ENCODE peak calls at places on chromosomes 13 and 19, in six cellular contexts. K is HCT116, G is HepG2, R is SK-N-SH, V is GM12878, L is Panc1. C is an unnamed sample.

GRCh38 chr19:5253403-5254110 is 87.1 kb downstream of the PTPRS start:
- DNase-seq in K (no peak), G (peak), R (no peak), V (no peak), L (no peak), C (no peak)

GRCh38 chr13:52737900-52738299 is 1.7 kb downstream of the CNMD start:
- DNase-seq in K (no peak), G (no peak), R (peak), V (no peak), L (no peak), C (no peak)

GRCh38 chr19:5339470-5339949 is 1.1 kb downstream of the PTPRS start:
- DNase-seq in K (no peak), G (no peak), R (peak), V (no peak), L (no peak), C (no peak)

GRCh38 chr13:101289764-101290163 is 126.5 kb downstream of the NALCN start:
- DNase-seq in K (no peak), G (no peak), R (peak), V (no peak), L (no peak), C (peak)

GRCh38 chr19:8526345-8527062 is 12.5 kb upstream of the ZNF414 start:
- DNase-seq in K (peak), G (peak), R (peak), V (no peak), L (no peak), C (peak)

GRCh38 chr13:47598340-47598911 is 402.6 kb downstream of the SUCLA2 start:
- DNase-seq in K (no peak), G (no peak), R (peak), V (no peak), L (no peak), C (no peak)

GRCh38 chr19:41541990-41542584 is 33.9 kb upstream of the CEACAM21 start:
- DNase-seq in K (peak), G (peak), R (peak), V (no peak), L (no peak), C (no peak)

GRCh38 chr19:41892173-41892902 is 9.4 kb downstream of the ARHGEF1 start:
- DNase-seq in K (no peak), G (no peak), R (no peak), V (no peak), L (no peak), C (no peak)

GRCh38 chr13:113144255-113144629 is 14.2 kb upstream of the PROZ start:
- DNase-seq in K (no peak), G (no peak), R (no peak), V (no peak), L (no peak), C (no peak)

GRCh38 chr13:109344552-109345157 is 441.7 kb downstream of the IRS2 start:
- DNase-seq in K (no peak), G (peak), R (peak), V (no peak), L (no peak), C (no peak)

DNA sequence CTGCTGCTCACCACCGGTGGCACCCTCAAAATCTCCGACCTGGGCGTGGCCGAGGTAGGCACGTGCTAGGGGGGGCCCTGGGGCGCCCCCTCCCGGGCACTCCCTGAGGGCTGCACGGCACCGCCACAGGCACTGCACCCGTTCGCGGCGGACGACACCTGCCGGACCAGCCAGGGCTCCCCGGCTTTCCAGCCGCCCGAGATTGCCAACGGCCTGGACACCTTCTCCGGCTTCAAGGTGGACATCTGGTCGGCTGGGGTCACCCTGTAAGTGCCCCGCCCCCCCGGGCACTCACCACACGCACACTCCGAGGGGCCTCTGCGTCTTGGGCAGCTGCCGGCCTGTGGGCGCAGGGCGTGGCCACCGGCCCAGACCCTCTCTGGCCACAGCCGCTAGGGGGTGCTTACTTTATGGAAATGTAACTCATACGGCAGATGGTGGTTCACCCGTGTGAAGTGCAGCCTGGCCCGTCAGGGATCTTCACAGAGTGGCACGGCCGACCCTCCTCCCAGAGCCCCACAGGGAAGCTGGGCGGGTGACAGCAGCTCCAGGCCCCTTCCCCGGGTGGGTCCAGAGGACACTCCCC is 15.0 kb downstream of the STK11 start:
- DNase-seq in K (no peak), G (no peak), R (peak), V (no peak), L (no peak), C (peak)
- TF ChIP-seq SIN3A in K (no peak), G (no peak), R (no peak), V (no peak), L (no peak), C (no peak)

GRCh38 chr19:48489608-48490216 is 20.5 kb downstream of the CYTH2 start:
- DNase-seq in K (peak), G (peak), R (peak), V (no peak), L (no peak), C (peak)

GRCh38 chr19:48492925-48493717 is 18.5 kb downstream of the LMTK3 start:
- DNase-seq in K (peak), G (peak), R (peak), V (peak), L (peak), C (peak)

GRCh38 chr19:48493718-48494515 is 17.7 kb downstream of the LMTK3 start:
- DNase-seq in K (no peak), G (no peak), R (no peak), V (no peak), L (no peak), C (no peak)

GRCh38 chr19:48491793-48492123 is 19.9 kb downstream of the LMTK3 start:
- DNase-seq in K (no peak), G (no peak), R (no peak), V (no peak), L (no peak), C (no peak)

DNA sequence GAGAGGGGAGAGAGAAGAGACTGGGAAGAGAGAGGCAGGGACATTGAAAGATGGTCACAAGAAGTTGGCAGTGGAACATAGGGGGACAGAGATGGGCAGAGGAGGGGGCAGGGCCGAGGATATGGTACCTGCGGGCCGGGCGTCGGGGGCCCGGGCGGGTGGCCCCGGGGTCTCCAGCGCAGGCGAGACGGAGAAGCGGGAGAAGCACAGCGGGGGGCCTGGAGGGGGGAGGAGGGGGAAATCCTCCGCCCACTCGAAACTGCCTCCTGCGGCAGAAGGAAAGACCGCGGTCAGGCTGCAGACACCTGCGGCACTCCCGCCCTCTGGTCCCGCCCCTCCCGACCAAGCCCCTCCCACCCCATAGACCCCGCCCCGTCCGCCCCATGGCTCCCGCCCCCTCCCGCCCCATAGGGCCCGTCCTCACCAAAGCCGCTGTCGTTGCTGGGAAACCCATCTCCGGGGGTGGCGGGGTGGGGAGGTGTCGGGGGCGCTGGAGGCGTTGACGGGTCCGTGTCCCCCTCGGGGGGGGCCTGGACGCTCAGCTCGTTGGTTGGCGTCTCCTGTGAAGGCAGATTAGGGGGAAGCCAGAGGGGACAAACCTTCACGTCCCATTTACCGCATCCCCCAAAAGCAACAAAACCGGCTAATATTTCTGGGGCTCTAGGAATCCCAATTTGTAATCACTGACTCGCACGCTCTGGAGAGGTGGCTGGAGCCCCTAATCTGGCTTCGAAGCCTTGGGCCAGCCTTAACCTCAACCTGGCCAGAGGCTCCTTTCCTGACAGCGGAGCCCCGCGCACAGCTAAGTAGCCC is 20.4 kb downstream of the LMTK3 start:
- DNase-seq in K (peak), G (no peak), R (peak), V (no peak), L (no peak), C (no peak)
- TF ChIP-seq SIN3A in K (no peak), G (no peak), R (no peak), V (no peak), L (no peak), C (no peak)

GRCh38 chr13:105147481-105147880 is 1388.0 kb downstream of the EFNB2 start:
- DNase-seq in K (no peak), G (no peak), R (no peak), V (no peak), L (no peak), C (no peak)
- TF ChIP-seq SIN3A in K (no peak), G (no peak), R (no peak), V (no peak), L (no peak), C (no peak)

GRCh38 chr13:88285329-88285728 is 614.2 kb downstream of the SLITRK5 start:
- DNase-seq in K (no peak), G (no peak), R (no peak), V (no peak), L (no peak), C (no peak)

GRCh38 chr13:88288326-88288725 is 617.2 kb downstream of the SLITRK5 start:
- DNase-seq in K (no peak), G (no peak), R (no peak), V (no peak), L (no peak), C (no peak)
- TF ChIP-seq SIN3A in K (no peak), G (no peak), R (no peak), V (no peak), L (no peak), C (no peak)

DNA sequence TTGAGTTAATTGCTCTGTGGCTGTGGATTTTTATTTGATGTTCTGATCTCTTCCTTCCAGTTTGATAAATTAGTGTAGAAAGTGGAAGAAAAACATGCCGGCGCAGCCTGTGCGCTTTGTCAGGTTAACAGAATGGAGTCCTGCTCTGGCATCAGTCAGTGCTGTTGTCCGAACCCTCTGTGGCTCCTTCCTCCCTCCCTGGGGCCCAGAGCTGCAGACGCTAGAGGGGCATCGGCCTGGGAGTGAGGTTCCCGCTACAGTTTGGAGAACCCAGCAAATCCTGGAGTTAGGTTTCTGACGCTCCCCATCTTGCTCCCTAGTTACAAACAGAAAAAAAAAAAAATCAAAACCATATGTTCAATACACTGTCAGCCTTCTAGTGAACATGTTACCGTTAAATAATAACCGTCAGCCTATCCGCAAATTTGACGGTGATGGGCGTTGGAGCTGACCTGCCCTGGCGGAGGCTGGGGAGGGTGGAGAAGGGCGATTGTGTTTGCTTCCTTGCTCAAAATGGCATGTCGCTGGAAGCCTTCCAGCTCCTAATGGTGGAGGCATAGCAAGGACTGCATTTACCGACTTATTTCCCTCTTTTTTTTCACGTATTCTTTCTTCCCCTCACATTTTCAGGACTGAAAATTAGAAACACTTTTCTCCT is 13.5 kb downstream of the MBNL2 start:
- DNase-seq in K (no peak), G (no peak), R (peak), V (no peak), L (no peak), C (no peak)
- TF ChIP-seq SIN3A in K (no peak), G (no peak), R (no peak), V (no peak), L (no peak), C (no peak)

DNA sequence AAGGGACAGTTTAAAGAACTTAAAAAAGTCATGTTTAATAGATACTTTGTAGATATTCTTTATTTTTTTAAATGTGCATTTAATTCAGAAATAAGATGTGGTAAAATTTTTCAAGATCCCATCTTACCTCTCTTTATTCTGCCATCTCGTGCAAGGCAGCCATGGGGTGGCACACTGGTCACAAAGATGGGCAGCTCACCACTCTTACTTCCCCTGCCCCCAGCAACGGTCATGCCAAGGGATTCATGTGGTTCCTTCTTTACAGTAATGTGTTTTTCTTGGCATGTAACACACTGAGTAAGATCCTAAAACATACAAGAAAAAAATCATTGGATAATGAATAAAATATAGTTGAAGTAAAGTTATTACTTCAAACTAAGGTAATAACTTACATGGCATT is 64.2 kb downstream of the LNX2 start:
- DNase-seq in K (no peak), G (no peak), R (no peak), V (no peak), L (no peak), C (no peak)
- TF ChIP-seq SIN3A in K (no peak), G (no peak), R (no peak), V (no peak), L (no peak), C (no peak)

GRCh38 chr13:82698383-82698782 is 1183.9 kb downstream of the SLITRK1 start:
- DNase-seq in K (no peak), G (no peak), R (no peak), V (no peak), L (no peak), C (no peak)
- TF ChIP-seq SIN3A in K (no peak), G (no peak), R (no peak), V (no peak), L (no peak), C (no peak)

DNA sequence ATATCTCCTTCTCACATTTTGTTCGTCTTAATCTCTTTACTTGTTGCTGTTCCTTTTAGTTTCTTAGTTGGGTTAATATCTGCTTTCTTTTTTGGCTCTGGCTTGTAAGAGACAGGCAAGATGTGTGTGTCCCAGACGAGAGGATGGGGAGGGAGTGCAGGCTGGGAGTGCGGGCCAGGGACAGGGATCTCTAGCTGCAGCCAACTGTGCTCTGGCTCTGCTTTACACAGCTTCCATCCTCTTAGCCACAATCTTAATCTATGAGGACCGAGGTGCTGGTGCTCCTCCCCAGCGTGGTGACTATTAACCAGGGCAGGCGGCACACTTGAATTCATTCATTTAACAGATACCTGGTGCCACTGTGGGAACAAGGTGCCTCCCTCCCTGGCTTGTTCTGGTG is 70.9 kb upstream of the WASF3 start:
- DNase-seq in K (no peak), G (no peak), R (no peak), V (no peak), L (no peak), C (no peak)
- TF ChIP-seq SIN3A in K (no peak), G (no peak), R (no peak), V (no peak), L (no peak), C (no peak)

GRCh38 chr13:31968473-31968872 is 63.1 kb upstream of the FRY start:
- DNase-seq in K (no peak), G (no peak), R (no peak), V (no peak), L (no peak), C (no peak)
- TF ChIP-seq SIN3A in K (no peak), G (no peak), R (no peak), V (no peak), L (no peak), C (no peak)